ENCODE peak calls at places on chromosomes 7 and 10, in seven cellular contexts. X, W, P, R, N, F and O are unnamed samples.

GRCh38 chr7:29442146-29442545 is 121.5 kb upstream of the PRR15 start:
- DNase-seq in X (no peak), W (peak), P (peak), R (no peak), N (peak), F (no peak), O (peak)

GRCh38 chr10:24438800-24439199 is 229.9 kb downstream of the KIAA1217 start:
- DNase-seq in X (no peak), W (no peak), P (no peak), R (no peak), N (no peak), F (no peak), O (peak)

GRCh38 chr7:90251304-90251635 is 6.3 kb downstream of the CFAP69 start:
- DNase-seq in X (peak), W (peak), P (no peak), R (no peak), N (no peak), F (no peak), O (no peak)

GRCh38 chr7:130950741-130951140 is 216.7 kb upstream of the KLF14 start:
- DNase-seq in X (no peak), W (no peak), P (no peak), R (no peak), N (no peak), F (no peak), O (no peak)

GRCh38 chr10:47161465-47161864 is 138.5 kb upstream of the GDF10 start:
- DNase-seq in X (no peak), W (no peak), P (no peak), R (no peak), N (no peak), F (no peak), O (no peak)

GRCh38 chr10:51691135-51691534 is 8.3 kb downstream of the CSTF2T start:
- DNase-seq in X (no peak), W (no peak), P (no peak), R (no peak), N (no peak), F (no peak), O (no peak)

GRCh38 chr10:21675157-21675796 is 141.2 kb downstream of the MLLT10 start:
- DNase-seq in X (peak), W (peak), P (no peak), R (peak), N (peak), F (no peak), O (no peak)

GRCh38 chr10:56920586-56921250 is 559.7 kb upstream of the ZWINT start:
- DNase-seq in X (no peak), W (no peak), P (peak), R (no peak), N (no peak), F (no peak), O (no peak)

GRCh38 chr7:1813394-1814088 is 143.5 kb downstream of the ELFN1 start:
- DNase-seq in X (no peak), W (no peak), P (no peak), R (no peak), N (no peak), F (no peak), O (no peak)

GRCh38 chr7:4718071-4718470 is 36.0 kb downstream of the FOXK1 start:
- DNase-seq in X (no peak), W (no peak), P (no peak), R (no peak), N (no peak), F (no peak), O (no peak)

GRCh38 chr10:31320179-31320597 is 1.2 kb downstream of the ZEB1 start:
- DNase-seq in X (no peak), W (no peak), P (no peak), R (peak), N (peak), F (no peak), O (no peak)

GRCh38 chr10:689433-690226 is at the start of gene DIP2C:
- DNase-seq in X (peak), W (peak), P (no peak), R (no peak), N (peak), F (no peak), O (no peak)

GRCh38 chr10:35495521-35496238 is 109.5 kb upstream of the GJD4 start:
- DNase-seq in X (no peak), W (no peak), P (no peak), R (no peak), N (peak), F (no peak), O (no peak)

GRCh38 chr10:47418321-47418720 is 34.2 kb upstream of the ZNF488 start:
- DNase-seq in X (no peak), W (no peak), P (no peak), R (no peak), N (no peak), F (no peak), O (no peak)

GRCh38 chr7:22193361-22194016 is 163.5 kb downstream of the RAPGEF5 start:
- DNase-seq in X (peak), W (peak), P (no peak), R (no peak), N (peak), F (peak), O (no peak)

GRCh38 chr10:103273026-103273425 is 3.9 kb upstream of the INA start:
- DNase-seq in X (peak), W (peak), P (peak), R (no peak), N (no peak), F (no peak), O (peak)